ENCODE peak calls at places on chromosomes 1 and 21, in six cellular contexts. T is T-helper 1 cell, F is mesothelial cell of epicardium, Q is sigmoid colon, U is ELR, V is NCI-H82. W is an unnamed sample.

GRCh38 chr1:154759196-154759595 is 110.9 kb downstream of the KCNN3 start:
- DNase-seq in T (no peak), F (no peak), Q (peak), U (no peak), V (no peak), W (no peak)

GRCh38 chr1:200896571-200897187 is 2.0 kb downstream of the INAVA start:
- DNase-seq in T (no peak), F (no peak), Q (no peak), U (peak), V (no peak), W (no peak)

GRCh38 chr1:234186037-234186688 is 187.1 kb upstream of the COA6 start:
- DNase-seq in T (no peak), F (no peak), Q (no peak), U (peak), V (no peak), W (peak)

GRCh38 chr1:193326296-193326695 is 139.9 kb upstream of the B3GALT2 start:
- DNase-seq in T (no peak), F (no peak), Q (no peak), U (no peak), V (no peak), W (no peak)

GRCh38 chr1:94720091-94720793 is 99.9 kb upstream of the SLC44A3 start:
- DNase-seq in T (no peak), F (no peak), Q (no peak), U (no peak), V (no peak), W (no peak)

GRCh38 chr1:51048021-51048420 is 54.0 kb upstream of the C1orf185 start:
- DNase-seq in T (no peak), F (no peak), Q (no peak), U (no peak), V (no peak), W (no peak)

GRCh38 chr1:37892151-37893047 is 33.0 kb upstream of the MTF1 start:
- DNase-seq in T (no peak), F (no peak), Q (no peak), U (peak), V (peak), W (no peak)

GRCh38 chr21:26887241-26887640 is 42.0 kb upstream of the ADAMTS1 start:
- DNase-seq in T (no peak), F (no peak), Q (no peak), U (no peak), V (no peak), W (no peak)

GRCh38 chr1:221040716-221041275 is 161.6 kb downstream of the HLX start:
- DNase-seq in T (no peak), F (no peak), Q (no peak), U (no peak), V (no peak), W (no peak)

W was measured in putamen.